ENCODE peak calls at places on chromosomes 3 and 15, in six cellular contexts. One of them, this sample, is unnamed.

GRCh38 chr3:62070891-62071290 is 302.5 kb downstream of the FEZF2 start:
- DNase-seq in tibial nerve: no peak
- DNase-seq in PC-9: no peak
- DNase-seq in Panc1: no peak
- DNase-seq in A549: no peak
- DNase-seq in mesendoderm: no peak
- DNase-seq in this sample: no peak

GRCh38 chr3:45986303-45986982 is 9.2 kb downstream of the FYCO1 start:
- DNase-seq in mesendoderm: no peak
- DNase-seq in Panc1: peak; percentile 18
- DNase-seq in A549: peak; percentile 53
- DNase-seq in tibial nerve: no peak
- DNase-seq in PC-9: peak; percentile 83
- DNase-seq in this sample: peak; percentile 56

GRCh38 chr3:3798641-3799113 is 554 bp upstream of the LRRN1 start:
- DNase-seq in A549: no peak
- DNase-seq in tibial nerve: no peak
- DNase-seq in PC-9: no peak
- DNase-seq in mesendoderm: peak; percentile 76
- DNase-seq in Panc1: no peak
- DNase-seq in this sample: no peak

GRCh38 chr3:9780920-9781319 is 11.2 kb upstream of the CAMK1 start:
- DNase-seq in tibial nerve: no peak
- DNase-seq in Panc1: no peak
- DNase-seq in A549: no peak
- DNase-seq in mesendoderm: no peak
- DNase-seq in PC-9: no peak
- DNase-seq in this sample: no peak

GRCh38 chr15:70252056-70252935 is 154.6 kb upstream of the TLE3 start:
- DNase-seq in A549: no peak
- DNase-seq in tibial nerve: no peak
- DNase-seq in PC-9: no peak
- DNase-seq in mesendoderm: no peak
- DNase-seq in Panc1: no peak
- DNase-seq in this sample: no peak

GRCh38 chr3:187802203-187802927 is 57.1 kb upstream of the BCL6 start:
- DNase-seq in mesendoderm: no peak
- DNase-seq in tibial nerve: no peak
- DNase-seq in PC-9: no peak
- DNase-seq in A549: no peak
- DNase-seq in Panc1: no peak
- DNase-seq in this sample: no peak

GRCh38 chr15:75154461-75155062 is 47.1 kb upstream of the C15orf39 start:
- DNase-seq in tibial nerve: no peak
- DNase-seq in Panc1: no peak
- DNase-seq in PC-9: no peak
- DNase-seq in mesendoderm: no peak
- DNase-seq in A549: no peak
- DNase-seq in this sample: no peak

GRCh38 chr3:160435095-160435494 is 14.5 kb downstream of the TRIM59 start:
- DNase-seq in A549: no peak
- DNase-seq in Panc1: no peak
- DNase-seq in PC-9: no peak
- DNase-seq in mesendoderm: no peak
- DNase-seq in tibial nerve: no peak
- DNase-seq in this sample: no peak

GRCh38 chr15:66884661-66885237 is 180.7 kb upstream of the SMAD3 start:
- DNase-seq in PC-9: no peak
- DNase-seq in tibial nerve: no peak
- DNase-seq in Panc1: no peak
- DNase-seq in mesendoderm: no peak
- DNase-seq in A549: no peak
- DNase-seq in this sample: no peak

GRCh38 chr15:56207711-56208110 is 36.0 kb downstream of the RFX7 start:
- DNase-seq in mesendoderm: no peak
- DNase-seq in Panc1: no peak
- DNase-seq in PC-9: no peak
- DNase-seq in tibial nerve: no peak
- DNase-seq in A549: no peak
- DNase-seq in this sample: no peak

GRCh38 chr3:142649996-142650693 is 54.0 kb downstream of the PLS1 start:
- DNase-seq in mesendoderm: no peak
- DNase-seq in PC-9: no peak
- DNase-seq in Panc1: no peak
- DNase-seq in A549: no peak
- DNase-seq in tibial nerve: peak; percentile 5
- DNase-seq in this sample: no peak

GRCh38 chr3:50550079-50550736 is 17.3 kb downstream of the C3orf18 start:
- DNase-seq in Panc1: no peak
- DNase-seq in PC-9: no peak
- DNase-seq in A549: peak; percentile 52
- DNase-seq in mesendoderm: peak; percentile 77
- DNase-seq in tibial nerve: peak; percentile 72
- DNase-seq in this sample: peak; percentile 52

GRCh38 chr3:22685598-22685997 is 517.5 kb upstream of the UBE2E2 start:
- DNase-seq in A549: no peak
- DNase-seq in Panc1: no peak
- DNase-seq in tibial nerve: no peak
- DNase-seq in PC-9: no peak
- DNase-seq in mesendoderm: peak; percentile 42
- DNase-seq in this sample: peak; percentile 19

GRCh38 chr3:112471926-112472325 is 27.3 kb downstream of the BTLA start:
- DNase-seq in tibial nerve: no peak
- DNase-seq in mesendoderm: no peak
- DNase-seq in A549: no peak
- DNase-seq in Panc1: no peak
- DNase-seq in PC-9: no peak
- DNase-seq in this sample: no peak

GRCh38 chr15:72179950-72180581 is 17.5 kb downstream of the GRAMD2A start:
- DNase-seq in Panc1: no peak
- DNase-seq in mesendoderm: peak; percentile 85
- DNase-seq in PC-9: no peak
- DNase-seq in A549: no peak
- DNase-seq in tibial nerve: no peak
- DNase-seq in this sample: no peak

GRCh38 chr3:69547457-69548014 is 161.6 kb upstream of the FRMD4B start:
- DNase-seq in Panc1: no peak
- DNase-seq in tibial nerve: no peak
- DNase-seq in A549: no peak
- DNase-seq in mesendoderm: no peak
- DNase-seq in PC-9: no peak
- DNase-seq in this sample: no peak

GRCh38 chr3:44464509-44464908 is 13.0 kb downstream of the ZNF445 start:
- DNase-seq in Panc1: no peak
- DNase-seq in A549: no peak
- DNase-seq in mesendoderm: no peak
- DNase-seq in PC-9: no peak
- DNase-seq in tibial nerve: no peak
- DNase-seq in this sample: no peak

GRCh38 chr15:76386926-76387325 is 50.4 kb downstream of the ISL2 start:
- DNase-seq in tibial nerve: no peak
- DNase-seq in Panc1: no peak
- DNase-seq in PC-9: no peak
- DNase-seq in mesendoderm: no peak
- DNase-seq in A549: no peak
- DNase-seq in this sample: no peak

GRCh38 chr3:192917508-192918274 is at the start of gene MB21D2:
- DNase-seq in A549: peak; percentile 66
- DNase-seq in tibial nerve: peak; percentile 51
- DNase-seq in Panc1: no peak
- DNase-seq in mesendoderm: peak; percentile 91
- DNase-seq in PC-9: peak; percentile 78
- DNase-seq in this sample: peak; percentile 84

GRCh38 chr15:80989110-80989517 is 505 bp downstream of the MESD start:
- DNase-seq in tibial nerve: no peak
- DNase-seq in A549: peak; percentile 60
- DNase-seq in PC-9: no peak
- DNase-seq in mesendoderm: no peak
- DNase-seq in Panc1: no peak
- DNase-seq in this sample: no peak

GRCh38 chr3:116020495-116020894 is 397.2 kb downstream of the GAP43 start:
- DNase-seq in Panc1: no peak
- DNase-seq in tibial nerve: no peak
- DNase-seq in mesendoderm: no peak
- DNase-seq in A549: no peak
- DNase-seq in PC-9: no peak
- DNase-seq in this sample: no peak

GRCh38 chr3:39814007-39814406 is 4.6 kb downstream of the MYRIP start:
- DNase-seq in A549: no peak
- DNase-seq in PC-9: no peak
- DNase-seq in tibial nerve: no peak
- DNase-seq in mesendoderm: no peak
- DNase-seq in Panc1: no peak
- DNase-seq in this sample: no peak

GRCh38 chr3:158711886-158712285 is 20.4 kb downstream of the RARRES1 start:
- DNase-seq in PC-9: no peak
- DNase-seq in mesendoderm: peak; percentile 30
- DNase-seq in tibial nerve: no peak
- DNase-seq in Panc1: no peak
- DNase-seq in A549: peak; percentile 55
- DNase-seq in this sample: no peak

GRCh38 chr15:72231847-72232461 is 964 bp upstream of the PKM start:
- DNase-seq in mesendoderm: peak; percentile 93
- DNase-seq in tibial nerve: peak; percentile 20
- DNase-seq in PC-9: peak; percentile 86
- DNase-seq in A549: peak; percentile 84
- DNase-seq in Panc1: no peak
- DNase-seq in this sample: no peak

GRCh38 chr3:190092250-190092649 is 28.4 kb downstream of the P3H2 start:
- DNase-seq in A549: no peak
- DNase-seq in tibial nerve: no peak
- DNase-seq in PC-9: no peak
- DNase-seq in mesendoderm: no peak
- DNase-seq in Panc1: no peak
- DNase-seq in this sample: no peak

GRCh38 chr3:54034971-54035370 is 87.4 kb upstream of the CACNA2D3 start:
- DNase-seq in mesendoderm: peak; percentile 25
- DNase-seq in PC-9: no peak
- DNase-seq in tibial nerve: no peak
- DNase-seq in Panc1: no peak
- DNase-seq in A549: no peak
- DNase-seq in this sample: no peak
- H3K4me1 ChIP-seq in mesendoderm: no peaks in the 10 kb centered on the region
- H3K4me1 ChIP-seq in PC-9: no peaks in the 10 kb centered on the region
- H3K4me1 ChIP-seq in tibial nerve: no peaks in the 10 kb centered on the region
- H3K4me1 ChIP-seq in Panc1: no peaks in the 10 kb centered on the region
- H3K4me1 ChIP-seq in A549: no peaks in the 10 kb centered on the region
- H3K4me1 ChIP-seq in this sample: no peaks in the 10 kb centered on the region

DNA sequence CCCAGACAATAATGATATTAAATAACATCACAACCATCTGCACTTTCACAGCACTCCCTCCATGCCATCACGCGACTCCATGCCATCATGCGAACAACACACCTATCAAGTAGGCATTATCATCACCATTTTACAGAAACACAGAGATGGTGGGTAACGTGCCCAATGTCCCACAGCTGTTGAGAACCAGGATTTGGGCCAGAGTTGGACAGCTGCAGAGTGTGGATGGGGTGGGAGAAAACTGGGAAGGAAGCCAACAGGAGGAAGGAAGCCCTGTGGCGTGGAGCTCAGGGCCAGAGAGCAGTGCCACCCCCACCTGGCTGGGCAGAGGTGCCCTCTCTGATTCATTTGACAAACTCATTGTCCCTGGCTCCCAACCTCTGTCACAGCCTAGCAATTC is 29.0 kb downstream of the RBPMS2 start:
- DNase-seq in PC-9: no peak
- DNase-seq in mesendoderm: no peak
- DNase-seq in tibial nerve: no peak
- DNase-seq in A549: no peak
- DNase-seq in Panc1: no peak
- DNase-seq in this sample: no peak
- H3K4me1 ChIP-seq in PC-9: peaks cover 17% of the 10 kb centered on the region
- H3K4me1 ChIP-seq in mesendoderm: peaks cover 2% of the 10 kb centered on the region
- H3K4me1 ChIP-seq in tibial nerve: no peaks in the 10 kb centered on the region
- H3K4me1 ChIP-seq in A549: no peaks in the 10 kb centered on the region
- H3K4me1 ChIP-seq in Panc1: no peaks in the 10 kb centered on the region
- H3K4me1 ChIP-seq in this sample: no peaks in the 10 kb centered on the region

DNA sequence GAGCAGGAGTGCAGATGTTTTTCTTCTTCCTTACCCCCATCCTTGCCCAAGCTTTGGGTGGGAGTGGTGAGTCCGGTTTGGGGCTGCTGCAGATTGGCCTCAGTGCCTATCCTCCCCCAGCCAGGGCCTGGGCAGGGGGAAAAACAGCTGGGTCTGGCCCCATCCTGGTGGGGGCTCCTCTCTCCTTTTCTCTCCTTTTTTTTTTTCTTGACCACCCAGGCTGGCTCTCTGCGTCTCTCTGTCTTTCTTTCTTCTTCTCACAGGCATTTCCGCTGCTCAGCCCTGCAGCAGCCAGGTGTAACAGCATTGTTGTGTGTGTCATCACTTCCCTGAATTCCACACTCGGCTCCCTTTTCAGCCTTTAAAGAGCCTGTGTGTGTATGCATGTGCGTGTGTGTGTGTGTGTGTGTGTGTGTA is 2.0 kb downstream of the FOXL2NB start:
- DNase-seq in Panc1: no peak
- DNase-seq in A549: no peak
- DNase-seq in tibial nerve: no peak
- DNase-seq in PC-9: no peak
- DNase-seq in mesendoderm: peak; percentile 92
- DNase-seq in this sample: no peak
- H3K4me1 ChIP-seq in Panc1: peaks cover 26% of the 10 kb centered on the region
- H3K4me1 ChIP-seq in A549: peaks cover 3% of the 10 kb centered on the region
- H3K4me1 ChIP-seq in tibial nerve: no peaks in the 10 kb centered on the region
- H3K4me1 ChIP-seq in PC-9: no peaks in the 10 kb centered on the region
- H3K4me1 ChIP-seq in mesendoderm: peaks cover 4% of the 10 kb centered on the region
- H3K4me1 ChIP-seq in this sample: peaks cover 5% of the 10 kb centered on the region

GRCh38 chr3:122677261-122677660 is 3.4 kb upstream of the PARP14 start:
- DNase-seq in PC-9: no peak
- DNase-seq in A549: no peak
- DNase-seq in mesendoderm: no peak
- DNase-seq in Panc1: no peak
- DNase-seq in tibial nerve: no peak
- DNase-seq in this sample: no peak

GRCh38 chr3:122679467-122680291 is 960 bp upstream of the PARP14 start:
- DNase-seq in PC-9: no peak
- DNase-seq in mesendoderm: peak; percentile 44
- DNase-seq in Panc1: no peak
- DNase-seq in tibial nerve: peak; percentile 38
- DNase-seq in A549: peak; percentile 16
- DNase-seq in this sample: no peak

GRCh38 chr3:122679085-122679466 is 1.6 kb upstream of the PARP14 start:
- DNase-seq in tibial nerve: peak; percentile 93
- DNase-seq in A549: peak; percentile 69
- DNase-seq in mesendoderm: peak; percentile 85
- DNase-seq in Panc1: peak; percentile 75
- DNase-seq in PC-9: no peak
- DNase-seq in this sample: peak; percentile 79

GRCh38 chr3:122676759-122677158 is 3.9 kb upstream of the PARP14 start:
- DNase-seq in Panc1: no peak
- DNase-seq in tibial nerve: no peak
- DNase-seq in A549: no peak
- DNase-seq in PC-9: no peak
- DNase-seq in mesendoderm: no peak
- DNase-seq in this sample: no peak

DNA sequence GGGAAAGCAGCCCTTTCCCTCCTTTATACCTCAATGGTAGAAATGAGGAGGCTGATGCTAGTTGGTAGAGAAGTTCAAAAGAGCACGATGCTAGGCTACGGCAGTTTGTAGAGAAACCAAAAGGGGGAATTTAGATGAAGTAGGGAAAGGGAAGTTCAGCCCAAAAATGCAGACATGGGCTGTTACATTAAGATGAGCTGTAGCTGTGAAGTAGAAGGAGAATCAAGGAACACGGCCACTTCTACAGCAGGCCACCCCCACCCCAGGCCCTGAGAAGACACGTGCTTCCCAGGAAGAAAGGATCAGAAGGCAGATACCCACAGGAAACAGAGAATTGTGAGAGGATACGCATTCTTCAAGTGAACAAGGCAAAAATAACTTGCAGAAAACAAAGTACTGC is 2.1 kb upstream of the PARP14 start:
- DNase-seq in PC-9: no peak
- DNase-seq in tibial nerve: no peak
- DNase-seq in Panc1: no peak
- DNase-seq in mesendoderm: no peak
- DNase-seq in A549: no peak
- DNase-seq in this sample: no peak
- H3K4me1 ChIP-seq in PC-9: peaks cover 24% of the 10 kb centered on the region
- H3K4me1 ChIP-seq in tibial nerve: no peaks in the 10 kb centered on the region
- H3K4me1 ChIP-seq in Panc1: peaks cover 31% of the 10 kb centered on the region
- H3K4me1 ChIP-seq in mesendoderm: no peaks in the 10 kb centered on the region
- H3K4me1 ChIP-seq in A549: peaks cover 17% of the 10 kb centered on the region
- H3K4me1 ChIP-seq in this sample: peaks cover 5% of the 10 kb centered on the region